ENCODE peak calls at places on chromosome 15, in eight cellular contexts. C is GM12865, D is ovary, I is cardiac muscle cell, Q is AG04449, J is OCI-LY7, Z is choroid plexus epithelial cell, L is psoas muscle. N is an unnamed sample.

GRCh38 chr15:58438956-58439355 is 7.2 kb downstream of the LIPC start:
- DNase-seq in C (peak), D (peak), I (peak), Q (no peak), J (peak), Z (peak), L (no peak), N (peak)

GRCh38 chr15:72754096-72754495 is 29.5 kb downstream of the ADPGK start:
- DNase-seq in C (no peak), D (no peak), I (no peak), Q (no peak), J (no peak), Z (no peak), L (no peak), N (no peak)

GRCh38 chr15:66253643-66254363 is at the start of gene MEGF11:
- DNase-seq in C (no peak), D (peak), I (peak), Q (no peak), J (no peak), Z (peak), L (no peak), N (no peak)

GRCh38 chr15:64842099-64842940 is 605 bp downstream of the PLEKHO2 start:
- DNase-seq in C (peak), D (no peak), I (peak), Q (no peak), J (peak), Z (peak), L (peak), N (no peak)

GRCh38 chr15:84631706-84632272 is 22.3 kb downstream of the WDR73 start:
- DNase-seq in C (no peak), D (no peak), I (peak), Q (no peak), J (peak), Z (peak), L (no peak), N (no peak)

GRCh38 chr15:80970658-80971057 is 19.0 kb downstream of the MESD start:
- DNase-seq in C (no peak), D (no peak), I (no peak), Q (no peak), J (no peak), Z (no peak), L (no peak), N (no peak)

GRCh38 chr15:81098884-81099601 is 35.0 kb upstream of the CFAP161 start:
- DNase-seq in C (no peak), D (no peak), I (peak), Q (no peak), J (no peak), Z (no peak), L (peak), N (no peak)

GRCh38 chr15:81015595-81016252 is 15.0 kb downstream of the TLNRD1 start:
- DNase-seq in C (no peak), D (no peak), I (no peak), Q (no peak), J (no peak), Z (no peak), L (no peak), N (no peak)

GRCh38 chr15:88301311-88301710 is 44.8 kb upstream of the NTRK3 start:
- DNase-seq in C (no peak), D (no peak), I (no peak), Q (no peak), J (no peak), Z (no peak), L (no peak), N (no peak)

GRCh38 chr15:74857671-74858365 is 14.9 kb upstream of the ULK3 start:
- DNase-seq in C (peak), D (no peak), I (no peak), Q (no peak), J (no peak), Z (no peak), L (no peak), N (no peak)

GRCh38 chr15:43776101-43776717 is 557 bp downstream of the ELL3 start:
- DNase-seq in C (peak), D (peak), I (no peak), Q (no peak), J (peak), Z (no peak), L (no peak), N (no peak)

GRCh38 chr15:74390552-74391288 is 23.3 kb upstream of the CYP11A1 start:
- DNase-seq in C (no peak), D (no peak), I (no peak), Q (no peak), J (no peak), Z (no peak), L (no peak), N (no peak)

GRCh38 chr15:80846416-80846815 is 67.2 kb downstream of the CEMIP start:
- DNase-seq in C (no peak), D (no peak), I (no peak), Q (no peak), J (no peak), Z (no peak), L (no peak), N (no peak)

GRCh38 chr15:64535460-64536243 is 75.3 kb downstream of the ZNF609 start:
- DNase-seq in C (peak), D (no peak), I (no peak), Q (no peak), J (no peak), Z (no peak), L (no peak), N (no peak)

GRCh38 chr15:57777034-57777433 is 70.5 kb downstream of the POLR2M start:
- DNase-seq in C (peak), D (no peak), I (no peak), Q (no peak), J (peak), Z (no peak), L (no peak), N (no peak)

GRCh38 chr15:92883643-92884458 is 16.3 kb upstream of the CHD2 start:
- DNase-seq in C (peak), D (no peak), I (peak), Q (no peak), J (peak), Z (peak), L (no peak), N (no peak)

GRCh38 chr15:28260722-28261121 is 61.3 kb downstream of the HERC2 start:
- DNase-seq in C (no peak), D (no peak), I (no peak), Q (no peak), J (no peak), Z (no peak), L (peak), N (no peak)

GRCh38 chr15:54619180-54619579 is 577.6 kb downstream of the RSL24D1 start:
- DNase-seq in C (no peak), D (no peak), I (no peak), Q (no peak), J (no peak), Z (no peak), L (no peak), N (no peak)

GRCh38 chr15:37824717-37825382 is 109.6 kb upstream of the TMCO5A start:
- DNase-seq in C (peak), D (no peak), I (peak), Q (peak), J (no peak), Z (peak), L (no peak), N (peak)

GRCh38 chr15:71294636-71295241 is 179.5 kb downstream of the THSD4 start:
- DNase-seq in C (no peak), D (no peak), I (peak), Q (peak), J (no peak), Z (peak), L (no peak), N (no peak)

GRCh38 chr15:33311312-33311971 is 675 bp downstream of the RYR3 start:
- DNase-seq in C (no peak), D (no peak), I (no peak), Q (no peak), J (no peak), Z (no peak), L (no peak), N (no peak)

GRCh38 chr15:60634815-60635214 is 155.9 kb upstream of the ICE2 start:
- DNase-seq in C (peak), D (no peak), I (no peak), Q (no peak), J (no peak), Z (peak), L (no peak), N (no peak)

GRCh38 chr15:34886134-34886533 is 83.4 kb downstream of the AQR start:
- DNase-seq in C (no peak), D (no peak), I (peak), Q (no peak), J (no peak), Z (peak), L (no peak), N (no peak)

GRCh38 chr15:86743283-86743903 is 663.7 kb downstream of the AGBL1 start:
- DNase-seq in C (peak), D (no peak), I (no peak), Q (no peak), J (peak), Z (no peak), L (peak), N (peak)

GRCh38 chr15:85730001-85730820 is 64.5 kb downstream of the KLHL25 start:
- DNase-seq in C (peak), D (no peak), I (peak), Q (no peak), J (peak), Z (peak), L (no peak), N (peak)

GRCh38 chr15:40852529-40852928 is 8.7 kb downstream of the SPINT1 start:
- DNase-seq in C (no peak), D (no peak), I (no peak), Q (no peak), J (no peak), Z (no peak), L (peak), N (no peak)

GRCh38 chr15:100705065-100705464 is 102.7 kb downstream of the ASB7 start:
- DNase-seq in C (no peak), D (no peak), I (no peak), Q (no peak), J (no peak), Z (no peak), L (no peak), N (no peak)

GRCh38 chr15:81001180-81002003 is 669 bp downstream of the TLNRD1 start:
- DNase-seq in C (peak), D (peak), I (peak), Q (no peak), J (peak), Z (peak), L (peak), N (no peak)

GRCh38 chr15:68609618-68610017 is 30.8 kb downstream of the CORO2B start:
- DNase-seq in C (no peak), D (peak), I (peak), Q (no peak), J (no peak), Z (peak), L (peak), N (no peak)

GRCh38 chr15:83764201-83764839 is 110.4 kb downstream of the ADAMTSL3 start:
- DNase-seq in C (no peak), D (no peak), I (no peak), Q (no peak), J (no peak), Z (peak), L (no peak), N (no peak)

GRCh38 chr15:83658406-83658805 is 4.5 kb downstream of the ADAMTSL3 start:
- DNase-seq in C (no peak), D (no peak), I (peak), Q (no peak), J (no peak), Z (no peak), L (peak), N (no peak)

GRCh38 chr15:94272251-94272898 is 41.0 kb downstream of the MCTP2 start:
- DNase-seq in C (no peak), D (no peak), I (no peak), Q (no peak), J (peak), Z (no peak), L (no peak), N (no peak)

GRCh38 chr15:90031231-90031791 is 30.2 kb downstream of the ZNF710 start:
- DNase-seq in C (peak), D (no peak), I (peak), Q (no peak), J (peak), Z (peak), L (no peak), N (peak)

GRCh38 chr15:25345943-25346342 is 92.9 kb downstream of the UBE3A start:
- DNase-seq in C (no peak), D (no peak), I (peak), Q (no peak), J (no peak), Z (peak), L (peak), N (no peak)

GRCh38 chr15:22239806-22240180 is 159.5 kb downstream of the OR4M2 start:
- DNase-seq in C (no peak), D (no peak), I (no peak), Q (no peak), J (no peak), Z (no peak), L (no peak), N (no peak)

GRCh38 chr15:26889298-26889898 is 22.5 kb downstream of the GABRA5 start:
- DNase-seq in C (peak), D (no peak), I (peak), Q (no peak), J (peak), Z (peak), L (no peak), N (peak)

GRCh38 chr15:59885832-59886231 is 118.3 kb upstream of the FOXB1 start:
- DNase-seq in C (no peak), D (no peak), I (peak), Q (no peak), J (no peak), Z (no peak), L (no peak), N (no peak)

GRCh38 chr15:84789762-84790161 is 27.4 kb upstream of the ALPK3 start:
- DNase-seq in C (peak), D (no peak), I (no peak), Q (no peak), J (no peak), Z (no peak), L (no peak), N (no peak)

DNA sequence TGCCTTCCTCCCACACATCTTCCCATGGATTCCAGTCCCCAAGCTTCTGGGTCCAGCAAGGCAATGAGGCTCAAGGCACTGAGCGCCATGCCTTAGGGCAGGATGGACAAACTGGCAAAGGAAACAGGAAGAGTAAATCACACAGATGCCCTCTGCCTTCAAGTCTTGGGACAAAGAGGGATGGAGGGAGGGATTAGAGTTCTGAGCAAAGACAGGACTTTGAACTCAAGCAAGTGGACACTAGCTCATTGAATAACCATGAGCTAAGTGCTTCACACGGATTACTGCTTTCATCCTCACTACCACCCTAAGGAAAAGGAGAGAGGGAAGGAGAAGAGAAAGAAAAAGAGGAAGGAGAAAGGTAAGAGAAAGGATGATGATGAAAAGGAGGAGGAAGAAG is 7.6 kb upstream of the THBS1 start:
- DNase-seq in C (no peak), D (no peak), I (no peak), Q (no peak), J (no peak), Z (no peak), L (no peak), N (no peak)
- H3K4me3 ChIP-seq in C (no peak), D (no peak), I (no peak), Q (no peak), J (no peak), Z (no peak), L (no peak), N (no peak)

DNA sequence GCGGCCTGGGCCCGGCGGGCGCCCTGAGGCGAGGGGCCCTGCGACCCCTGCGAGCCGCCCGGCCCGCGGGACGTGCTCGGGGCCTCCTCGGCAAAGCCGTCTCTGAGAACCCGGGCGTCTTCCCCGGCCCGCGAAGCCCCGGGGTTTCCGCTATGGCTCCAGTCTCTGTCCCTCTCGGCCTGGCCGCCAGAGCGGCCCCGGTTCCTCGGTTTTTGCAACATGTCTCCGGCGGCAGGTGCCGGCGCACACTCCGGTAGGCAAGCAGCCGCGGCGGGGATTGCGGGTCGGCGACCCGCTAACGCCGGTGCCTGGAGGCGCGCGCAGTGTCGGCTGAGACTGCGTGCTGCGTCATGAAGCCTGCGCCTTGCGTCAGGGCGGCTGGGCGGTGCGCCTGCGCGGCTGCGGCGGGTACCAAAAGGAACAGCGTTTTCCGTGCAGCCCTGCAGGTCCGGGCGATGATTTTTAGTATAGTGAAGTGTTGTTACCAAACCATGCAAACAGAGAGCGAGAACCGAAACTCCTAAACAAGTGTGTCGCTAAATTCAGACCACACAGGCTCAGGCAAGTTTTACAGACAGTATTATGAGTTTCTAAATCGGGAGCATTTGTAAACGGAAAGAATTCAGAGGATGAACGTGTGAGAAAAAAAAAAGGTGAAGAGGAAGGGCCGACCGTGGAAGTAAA is at the start of gene NSMCE3:
- DNase-seq in C (peak), D (peak), I (peak), Q (peak), J (peak), Z (peak), L (peak), N (peak)
- H3K4me3 ChIP-seq in C (peak), D (peak), I (peak), Q (peak), J (peak), Z (peak), L (peak), N (peak)

DNA sequence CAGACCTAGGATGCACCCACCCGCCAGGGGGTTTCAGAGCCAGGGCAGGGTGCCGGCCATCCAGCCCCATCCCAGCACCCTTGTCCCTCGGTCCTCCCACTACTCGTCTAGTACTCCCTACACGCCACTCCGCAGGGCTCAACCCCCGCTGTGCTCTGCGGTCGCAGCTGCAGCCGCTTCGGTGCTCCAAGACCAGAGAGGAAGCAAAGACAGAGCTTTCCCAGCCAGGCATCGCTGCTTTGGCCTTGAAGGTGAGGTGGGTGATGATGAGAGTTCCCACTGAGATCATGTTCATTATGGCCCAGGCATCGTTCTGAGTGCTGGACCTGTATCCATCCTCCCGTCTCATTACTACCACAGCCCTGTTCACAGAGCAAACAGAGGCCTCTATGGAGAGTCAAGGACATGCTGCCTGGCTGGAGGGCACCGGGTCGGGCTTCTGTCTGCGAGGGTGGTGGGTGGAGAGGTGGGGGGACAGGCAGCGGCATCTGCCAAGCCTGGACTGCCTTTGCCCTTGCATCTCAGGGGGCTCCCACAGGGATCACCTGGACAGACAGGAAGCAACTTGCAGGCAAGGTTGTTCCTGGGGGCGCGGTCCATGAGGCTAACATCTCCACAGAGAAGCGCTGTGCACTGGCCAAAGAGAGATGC is 66.9 kb downstream of the KLF13 start:
- DNase-seq in C (no peak), D (no peak), I (no peak), Q (no peak), J (peak), Z (peak), L (no peak), N (no peak)
- H3K4me3 ChIP-seq in C (no peak), D (no peak), I (no peak), Q (no peak), J (peak), Z (peak), L (no peak), N (no peak)

GRCh38 chr15:98438907-98439306 is 209.4 kb upstream of the IGF1R start:
- DNase-seq in C (no peak), D (no peak), I (no peak), Q (no peak), J (no peak), Z (no peak), L (no peak), N (no peak)

GRCh38 chr15:98439523-98439942 is 208.8 kb upstream of the IGF1R start:
- DNase-seq in C (no peak), D (no peak), I (no peak), Q (no peak), J (no peak), Z (no peak), L (no peak), N (no peak)

GRCh38 chr15:98440917-98441316 is 207.4 kb upstream of the IGF1R start:
- DNase-seq in C (peak), D (no peak), I (no peak), Q (no peak), J (peak), Z (no peak), L (no peak), N (no peak)

GRCh38 chr15:98438326-98438725 is 210.0 kb upstream of the IGF1R start:
- DNase-seq in C (no peak), D (no peak), I (no peak), Q (no peak), J (no peak), Z (no peak), L (no peak), N (no peak)

GRCh38 chr15:98437752-98438151 is 210.6 kb upstream of the IGF1R start:
- DNase-seq in C (no peak), D (no peak), I (no peak), Q (no peak), J (no peak), Z (no peak), L (no peak), N (no peak)
- H3K4me3 ChIP-seq in C (no peak), D (no peak), I (no peak), Q (no peak), J (no peak), Z (no peak), L (no peak), N (no peak)